ENCODE peak calls at places on chromosomes 1 and 21, in four cellular contexts. One of them, this sample, is unnamed. For H3K27me3 and H3K9me3, the result is how much of the 10 kb centered on the place peaks cover.

GRCh38 chr1:3348196-3348865 is 106.1 kb upstream of the ARHGEF16 start:
- DNase-seq in stomach: no peak
- DNase-seq in WERI-Rb-1: no peak
- DNase-seq in fibroblast of lung: no peak
- DNase-seq in this sample: no peak

GRCh38 chr1:34740161-34740875 is 14.5 kb upstream of the GJB5 start:
- DNase-seq in fibroblast of lung: no peak
- DNase-seq in WERI-Rb-1: no peak
- DNase-seq in stomach: no peak
- DNase-seq in this sample: no peak

GRCh38 chr1:207298666-207299065 is 22.8 kb upstream of the CD55 start:
- DNase-seq in stomach: no peak
- DNase-seq in WERI-Rb-1: no peak
- DNase-seq in fibroblast of lung: no peak
- DNase-seq in this sample: no peak

GRCh38 chr1:205332015-205332791 is 10.7 kb upstream of the NUAK2 start:
- DNase-seq in fibroblast of lung: no peak
- DNase-seq in stomach: no peak
- DNase-seq in WERI-Rb-1: peak
- DNase-seq in this sample: no peak

GRCh38 chr1:44848456-44849181 is 5.6 kb upstream of the PTCH2 start:
- DNase-seq in fibroblast of lung: no peak
- DNase-seq in stomach: no peak
- DNase-seq in WERI-Rb-1: no peak
- DNase-seq in this sample: no peak

GRCh38 chr1:59678809-59679228 is 135.9 kb upstream of the HOOK1 start:
- DNase-seq in WERI-Rb-1: peak
- DNase-seq in fibroblast of lung: peak
- DNase-seq in stomach: no peak
- DNase-seq in this sample: peak

GRCh38 chr1:14915356-14916054 is 238.0 kb upstream of the TMEM51 start:
- DNase-seq in fibroblast of lung: peak
- DNase-seq in WERI-Rb-1: peak
- DNase-seq in stomach: peak
- DNase-seq in this sample: peak

GRCh38 chr1:222040163-222040900 is 298.4 kb upstream of the DUSP10 start:
- DNase-seq in fibroblast of lung: no peak
- DNase-seq in stomach: no peak
- DNase-seq in WERI-Rb-1: no peak
- DNase-seq in this sample: no peak

GRCh38 chr1:248759644-248760043 is 4.1 kb upstream of the LYPD8 start:
- DNase-seq in fibroblast of lung: no peak
- DNase-seq in stomach: no peak
- DNase-seq in WERI-Rb-1: no peak
- DNase-seq in this sample: no peak

GRCh38 chr1:115069626-115070308 is 19.5 kb downstream of the TSPAN2 start:
- DNase-seq in fibroblast of lung: no peak
- DNase-seq in WERI-Rb-1: no peak
- DNase-seq in stomach: no peak
- DNase-seq in this sample: no peak

GRCh38 chr1:67939176-67939751 is 106.0 kb upstream of the GNG12 start:
- DNase-seq in stomach: no peak
- DNase-seq in fibroblast of lung: no peak
- DNase-seq in WERI-Rb-1: no peak
- DNase-seq in this sample: no peak

GRCh38 chr1:175207971-175208370 is 15.4 kb upstream of the KIAA0040 start:
- DNase-seq in fibroblast of lung: no peak
- DNase-seq in stomach: no peak
- DNase-seq in WERI-Rb-1: peak
- DNase-seq in this sample: no peak

GRCh38 chr1:160997323-160998038 is 23.5 kb downstream of the F11R start:
- DNase-seq in stomach: peak
- DNase-seq in WERI-Rb-1: peak
- DNase-seq in fibroblast of lung: peak
- DNase-seq in this sample: peak

GRCh38 chr1:202584707-202585590 is 125.3 kb downstream of the SYT2 start:
- DNase-seq in stomach: no peak
- DNase-seq in WERI-Rb-1: no peak
- DNase-seq in fibroblast of lung: no peak
- DNase-seq in this sample: peak

GRCh38 chr21:28111151-28111619 is 881.5 kb downstream of the LTN1 start:
- DNase-seq in WERI-Rb-1: no peak
- DNase-seq in fibroblast of lung: peak
- DNase-seq in stomach: no peak
- DNase-seq in this sample: peak

GRCh38 chr21:42095581-42095980 is 24.5 kb downstream of the UMODL1 start:
- DNase-seq in stomach: no peak
- DNase-seq in WERI-Rb-1: no peak
- DNase-seq in fibroblast of lung: no peak
- DNase-seq in this sample: no peak

GRCh38 chr1:214551052-214551435 is 358 bp downstream of the PTPN14 start:
- DNase-seq in stomach: peak
- DNase-seq in fibroblast of lung: no peak
- DNase-seq in WERI-Rb-1: no peak
- DNase-seq in this sample: peak

GRCh38 chr1:13754510-13755103 is 54.6 kb downstream of the PRDM2 start:
- DNase-seq in WERI-Rb-1: no peak
- DNase-seq in fibroblast of lung: no peak
- DNase-seq in stomach: no peak
- DNase-seq in this sample: peak

GRCh38 chr1:90708236-90708786 is 8.8 kb downstream of the BARHL2 start:
- DNase-seq in stomach: no peak
- DNase-seq in fibroblast of lung: no peak
- DNase-seq in WERI-Rb-1: no peak
- DNase-seq in this sample: no peak

GRCh38 chr1:90706437-90707362 is 10.4 kb downstream of the BARHL2 start:
- DNase-seq in WERI-Rb-1: peak
- DNase-seq in fibroblast of lung: no peak
- DNase-seq in stomach: no peak
- DNase-seq in this sample: peak

GRCh38 chr1:90705910-90706309 is 11.2 kb downstream of the BARHL2 start:
- DNase-seq in fibroblast of lung: no peak
- DNase-seq in WERI-Rb-1: no peak
- DNase-seq in stomach: no peak
- DNase-seq in this sample: no peak

GRCh38 chr1:90708826-90709225 is 8.3 kb downstream of the BARHL2 start:
- DNase-seq in stomach: no peak
- DNase-seq in WERI-Rb-1: no peak
- DNase-seq in fibroblast of lung: no peak
- DNase-seq in this sample: no peak

GRCh38 chr1:90707363-90707710 is 9.8 kb downstream of the BARHL2 start:
- DNase-seq in stomach: peak
- DNase-seq in fibroblast of lung: no peak
- DNase-seq in WERI-Rb-1: peak
- DNase-seq in this sample: peak
- H3K27me3 ChIP-seq in stomach: under half
- H3K27me3 ChIP-seq in fibroblast of lung: under half
- H3K27me3 ChIP-seq in WERI-Rb-1: under half
- H3K27me3 ChIP-seq in this sample: under half

DNA sequence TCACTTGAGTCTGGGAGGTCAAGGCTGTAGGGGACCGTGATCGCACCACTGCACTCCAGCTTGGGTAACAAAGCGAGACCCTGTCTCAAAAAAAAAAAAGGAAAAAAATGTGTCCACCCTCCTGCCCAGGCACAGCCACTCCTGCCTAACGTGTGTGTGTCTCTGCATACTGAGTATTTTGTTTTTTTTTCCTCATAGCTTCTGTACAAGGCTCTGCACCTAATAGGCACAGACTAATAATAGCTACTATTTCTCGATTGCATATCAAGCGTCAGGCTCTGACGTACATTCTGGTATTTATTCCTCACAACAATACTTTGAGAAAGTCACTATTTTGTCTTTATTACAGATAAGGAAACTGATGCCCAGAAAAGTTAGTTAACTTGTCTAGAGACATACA is 5.0 kb downstream of the PTGFRN start:
- DNase-seq in fibroblast of lung: no peak
- DNase-seq in WERI-Rb-1: no peak
- DNase-seq in stomach: no peak
- DNase-seq in this sample: no peak
- H3K4me3 ChIP-seq in fibroblast of lung: no peak
- H3K4me3 ChIP-seq in WERI-Rb-1: no peak
- H3K4me3 ChIP-seq in stomach: no peak
- H3K4me3 ChIP-seq in this sample: no peak

GRCh38 chr1:152663098-152663497 is at the start of gene LCE2D:
- DNase-seq in stomach: no peak
- DNase-seq in WERI-Rb-1: no peak
- DNase-seq in fibroblast of lung: no peak
- DNase-seq in this sample: no peak
- H3K9me3 ChIP-seq in stomach: under half
- H3K9me3 ChIP-seq in WERI-Rb-1: under half
- H3K9me3 ChIP-seq in fibroblast of lung: under half
- H3K9me3 ChIP-seq in this sample: under half

DNA sequence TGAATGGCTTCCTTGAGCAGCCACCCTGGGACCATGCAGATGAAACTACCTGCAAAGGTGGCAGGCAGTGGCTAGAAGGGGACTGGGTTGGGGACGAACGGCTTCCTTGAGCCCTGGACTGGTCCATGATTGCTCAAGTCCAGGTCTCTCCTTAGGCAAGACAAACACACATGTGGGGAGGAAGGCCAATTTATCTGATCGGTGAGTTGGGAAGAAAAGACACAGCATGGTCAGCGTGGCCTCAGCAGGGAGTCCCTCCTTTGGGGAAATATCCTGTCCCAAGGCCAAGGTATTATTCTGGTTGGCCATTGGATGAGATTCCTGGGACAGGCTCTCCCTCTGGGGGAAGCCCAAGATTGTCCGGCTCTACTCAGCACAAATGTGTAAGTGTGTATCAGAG is 116.3 kb upstream of the ERG start:
- DNase-seq in stomach: no peak
- DNase-seq in WERI-Rb-1: no peak
- DNase-seq in fibroblast of lung: no peak
- DNase-seq in this sample: no peak
- H3K27me3 ChIP-seq in stomach: under half
- H3K27me3 ChIP-seq in WERI-Rb-1: under half
- H3K27me3 ChIP-seq in fibroblast of lung: under half
- H3K27me3 ChIP-seq in this sample: under half

DNA sequence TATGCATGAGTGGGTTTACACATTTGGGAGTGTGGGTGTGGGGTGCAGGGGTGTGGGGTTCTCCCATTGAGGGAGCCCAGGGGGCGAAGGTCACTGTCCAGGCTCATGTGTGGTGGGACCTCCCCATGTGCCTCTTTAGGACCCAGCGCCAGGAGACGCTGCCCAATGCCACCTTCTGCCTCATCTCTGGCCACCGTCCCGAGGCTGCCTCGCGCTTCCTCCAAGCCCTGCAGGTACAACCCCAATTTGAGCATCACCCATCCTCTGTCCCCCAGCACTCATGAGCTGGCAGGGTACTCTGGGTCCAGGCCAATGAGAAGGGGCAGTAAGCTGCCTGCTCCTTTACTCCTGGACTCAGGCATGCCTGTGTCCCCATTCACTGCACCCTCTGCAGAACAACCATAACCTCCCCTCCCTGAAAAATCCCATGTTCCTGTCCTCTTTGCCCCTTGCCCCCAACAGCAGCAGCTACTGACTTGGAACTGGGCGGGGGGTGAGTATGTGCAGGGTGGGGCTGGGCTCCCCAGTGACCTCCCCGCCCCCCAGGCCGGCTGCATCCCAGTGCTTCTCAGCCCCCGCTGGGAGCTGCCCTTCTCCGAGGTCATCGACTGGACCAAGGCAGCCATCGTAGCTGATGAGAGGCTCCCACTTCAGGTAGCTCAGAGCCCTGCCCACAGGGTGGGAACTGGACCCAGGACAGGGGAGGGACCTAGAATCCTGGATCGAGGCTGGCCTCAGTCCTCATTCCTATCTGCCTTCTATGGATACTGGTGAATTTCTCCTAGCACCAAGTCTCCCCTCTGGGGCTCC is 7.7 kb downstream of the EXTL1 start:
- DNase-seq in stomach: no peak
- DNase-seq in fibroblast of lung: no peak
- DNase-seq in WERI-Rb-1: no peak
- DNase-seq in this sample: no peak
- H3K4me3 ChIP-seq in stomach: no peak
- H3K4me3 ChIP-seq in fibroblast of lung: no peak
- H3K4me3 ChIP-seq in WERI-Rb-1: no peak
- H3K4me3 ChIP-seq in this sample: no peak

DNA sequence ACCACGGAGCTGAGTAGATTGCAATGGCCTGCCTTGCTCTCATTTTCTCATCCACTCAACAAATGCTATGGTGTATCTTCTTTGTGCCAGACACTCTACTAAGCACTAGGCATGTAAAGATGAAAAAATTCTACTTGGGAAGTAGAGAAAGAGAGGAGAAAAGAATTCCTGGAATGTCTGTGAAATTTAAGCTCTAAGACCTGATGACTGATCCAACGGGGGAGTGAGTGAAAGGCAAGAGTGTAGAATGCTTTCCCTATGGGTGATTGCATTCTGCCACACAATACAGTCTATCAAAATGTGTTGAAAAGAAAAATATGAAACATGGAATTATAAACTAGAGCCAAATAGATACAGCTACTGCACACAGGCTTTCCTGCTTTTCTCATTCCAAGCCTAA is 82.3 kb downstream of the CYYR1 start:
- DNase-seq in WERI-Rb-1: no peak
- DNase-seq in fibroblast of lung: no peak
- DNase-seq in stomach: no peak
- DNase-seq in this sample: no peak
- H3K9me3 ChIP-seq in WERI-Rb-1: under half
- H3K9me3 ChIP-seq in fibroblast of lung: under half
- H3K9me3 ChIP-seq in stomach: under half
- H3K9me3 ChIP-seq in this sample: under half

DNA sequence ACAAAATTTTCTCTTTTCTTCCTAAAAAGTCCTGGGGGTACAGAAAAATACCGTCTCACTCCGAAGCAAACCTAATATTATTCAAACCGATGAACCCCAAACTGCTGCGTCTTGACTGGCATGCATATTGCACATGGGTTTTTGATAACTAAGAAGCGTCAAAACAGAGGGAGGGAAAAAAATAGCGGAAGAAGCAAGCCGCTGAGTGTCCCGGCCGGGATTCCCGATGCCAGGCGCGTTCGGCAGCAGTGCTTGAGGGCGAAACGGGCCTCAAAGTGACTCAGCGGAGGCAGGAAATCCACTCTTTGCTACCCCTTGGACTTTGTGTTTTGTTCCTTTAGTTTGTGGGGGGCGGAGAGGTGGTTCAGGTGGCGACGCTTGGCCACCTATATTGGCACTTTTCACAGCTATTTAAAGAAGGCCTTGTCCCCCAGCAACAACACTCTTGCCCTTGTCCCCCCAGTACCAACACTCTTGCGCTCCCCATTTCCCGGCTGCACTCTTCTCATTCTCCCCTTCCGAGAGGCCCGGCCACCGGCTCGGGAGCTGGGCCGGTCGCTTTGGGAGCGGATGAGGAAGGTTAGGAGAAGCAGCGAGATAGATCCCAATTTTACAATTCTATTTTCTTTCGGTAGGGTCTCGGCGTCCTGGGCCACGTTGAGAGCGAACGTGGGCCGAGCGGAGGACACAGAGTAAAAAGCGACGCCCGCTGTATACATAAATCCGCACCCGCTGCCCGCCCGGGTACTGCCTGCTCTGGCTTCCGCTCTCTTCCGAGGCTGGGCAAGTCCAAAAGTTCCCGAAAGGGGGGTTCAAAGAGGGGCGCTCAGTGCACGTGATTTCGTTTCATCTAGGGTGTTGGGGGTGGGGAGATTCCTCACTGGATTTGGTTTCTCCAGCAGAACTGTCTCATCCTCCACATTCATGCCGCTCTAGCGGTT is 2.5 kb downstream of the LMX1A start:
- DNase-seq in fibroblast of lung: no peak
- DNase-seq in WERI-Rb-1: no peak
- DNase-seq in stomach: no peak
- DNase-seq in this sample: no peak
- H3K27me3 ChIP-seq in fibroblast of lung: under half
- H3K27me3 ChIP-seq in WERI-Rb-1: under half
- H3K27me3 ChIP-seq in stomach: under half
- H3K27me3 ChIP-seq in this sample: under half

GRCh38 chr1:99705385-99705784 is 59.5 kb downstream of the PALMD start:
- DNase-seq in WERI-Rb-1: no peak
- DNase-seq in stomach: no peak
- DNase-seq in fibroblast of lung: no peak
- DNase-seq in this sample: peak
- H3K4me3 ChIP-seq in WERI-Rb-1: no peak
- H3K4me3 ChIP-seq in stomach: no peak
- H3K4me3 ChIP-seq in fibroblast of lung: no peak
- H3K4me3 ChIP-seq in this sample: no peak